ENCODE peak calls at places on chromosomes 6 and 20, in eight cellular contexts. E is WTC11, D is foreskin fibroblast, I is HTR-8/SVneo, G is A549, V is psoas muscle, U is small intestine, S is cardiac fibroblast. B is an unnamed sample.
A peak's percentile ranks its signal among the peaks of the same experiment; 100 is the strongest.

GRCh38 chr6:51265426-51265825 is 446.8 kb downstream of the TFAP2B start:
- DNase-seq in E (no peak), D (no peak), I (no peak), G (no peak), V (no peak), U (no peak), S (no peak), B (no peak)

GRCh38 chr6:160391419-160392116 is 43.4 kb downstream of the SLC22A3 start:
- DNase-seq in E (no peak), D (no peak), I (no peak), G (peak; percentile 99), V (no peak), U (peak; percentile 91), S (peak; percentile 87), B (no peak)

GRCh38 chr20:47620808-47621805 is 119.4 kb downstream of the NCOA3 start:
- DNase-seq in E (no peak), D (peak; percentile 51), I (peak; percentile 74), G (peak; percentile 71), V (no peak), U (peak; percentile 50), S (peak; percentile 86), B (peak; percentile 79)

GRCh38 chr6:15519681-15520080 is 143.1 kb downstream of the DTNBP1 start:
- DNase-seq in E (no peak), D (no peak), I (no peak), G (no peak), V (no peak), U (no peak), S (no peak), B (no peak)

GRCh38 chr20:10611357-10611756 is 62.4 kb downstream of the JAG1 start:
- DNase-seq in E (peak; percentile 78), D (no peak), I (no peak), G (peak; percentile 58), V (peak; percentile 55), U (peak; percentile 11), S (peak; percentile 61), B (peak; percentile 18)

GRCh38 chr6:169989594-169989993 is 238.2 kb downstream of the ERMARD start:
- DNase-seq in E (no peak), D (no peak), I (no peak), G (no peak), V (no peak), U (no peak), S (no peak), B (no peak)

GRCh38 chr20:14921546-14921945 is 584.1 kb upstream of the FLRT3 start:
- DNase-seq in E (no peak), D (peak; percentile 37), I (no peak), G (no peak), V (no peak), U (no peak), S (peak; percentile 4), B (no peak)

GRCh38 chr20:3515379-3516175 is 44.8 kb downstream of the ATRN start:
- DNase-seq in E (no peak), D (no peak), I (no peak), G (no peak), V (no peak), U (no peak), S (no peak), B (no peak)

GRCh38 chr6:4010682-4011081 is 68.3 kb downstream of the FAM217A start:
- DNase-seq in E (no peak), D (no peak), I (no peak), G (no peak), V (no peak), U (peak; percentile 23), S (no peak), B (no peak)

GRCh38 chr6:29887819-29888581 is 54.3 kb upstream of the HLA-A start:
- DNase-seq in E (peak; percentile 71), D (peak; percentile 29), I (no peak), G (no peak), V (peak; percentile 79), U (peak; percentile 88), S (peak; percentile 50), B (no peak)

GRCh38 chr20:34040300-34041015 is 46.7 kb downstream of the RALY start:
- DNase-seq in E (no peak), D (no peak), I (no peak), G (no peak), V (no peak), U (peak; percentile 75), S (no peak), B (no peak)

GRCh38 chr6:156396068-156396771 is 381.0 kb upstream of the ARID1B start:
- DNase-seq in E (no peak), D (no peak), I (no peak), G (no peak), V (no peak), U (no peak), S (no peak), B (no peak)

GRCh38 chr6:135833806-135834205 is 17.7 kb upstream of the PDE7B start:
- DNase-seq in E (no peak), D (no peak), I (no peak), G (no peak), V (no peak), U (no peak), S (no peak), B (no peak)

GRCh38 chr20:44069203-44069931 is 117.6 kb downstream of the JPH2 start:
- DNase-seq in E (no peak), D (no peak), I (no peak), G (no peak), V (no peak), U (peak; percentile 44), S (no peak), B (no peak)

GRCh38 chr20:34861386-34862084 is 11.1 kb downstream of the GGT7 start:
- DNase-seq in E (no peak), D (no peak), I (no peak), G (no peak), V (peak; percentile 63), U (peak; percentile 91), S (no peak), B (no peak)

GRCh38 chr6:101195581-101195980 is 197.9 kb upstream of the GRIK2 start:
- DNase-seq in E (no peak), D (no peak), I (peak; percentile 12), G (no peak), V (no peak), U (no peak), S (peak; percentile 67), B (no peak)

GRCh38 chr20:38004416-38004815 is 28.8 kb downstream of the TTI1 start:
- DNase-seq in E (no peak), D (no peak), I (no peak), G (no peak), V (no peak), U (no peak), S (no peak), B (no peak)

GRCh38 chr6:71203211-71203610 is 85.4 kb upstream of the OGFRL1 start:
- DNase-seq in E (no peak), D (no peak), I (no peak), G (no peak), V (no peak), U (no peak), S (no peak), B (no peak)

GRCh38 chr20:16615199-16615598 is 42.0 kb upstream of the KIF16B start:
- DNase-seq in E (no peak), D (peak; percentile 40), I (no peak), G (no peak), V (no peak), U (peak; percentile 58), S (peak; percentile 99), B (no peak)

GRCh38 chr20:20731945-20732296 is 19.5 kb upstream of the RALGAPA2 start:
- DNase-seq in E (no peak), D (no peak), I (no peak), G (no peak), V (no peak), U (no peak), S (peak; percentile 48), B (no peak)

B was measured in NCI-H526 treated with DMSO at 0.1 percent for 48 hours.